ENCODE peak calls at places on chromosomes 13 and 19, in five cellular contexts. One of them, this sample, is unnamed.

GRCh38 chr19:55152017-55152416 is 3.0 kb upstream of the TNNT1 start:
- DNase-seq in ovary: no peak
- DNase-seq in tibial nerve: no peak
- DNase-seq in suprapubic skin: no peak
- DNase-seq in stomach: no peak
- DNase-seq in this sample: no peak

GRCh38 chr13:74070513-74070912 is 63.7 kb downstream of the KLF12 start:
- DNase-seq in suprapubic skin: no peak
- DNase-seq in ovary: no peak
- DNase-seq in tibial nerve: no peak
- DNase-seq in stomach: no peak
- DNase-seq in this sample: no peak

GRCh38 chr13:112719556-112719955 is 29.7 kb downstream of the ATP11A start:
- DNase-seq in tibial nerve: no peak
- DNase-seq in stomach: no peak
- DNase-seq in ovary: no peak
- DNase-seq in suprapubic skin: no peak
- DNase-seq in this sample: no peak

GRCh38 chr13:30856004-30856790 is 49.9 kb upstream of the MEDAG start:
- DNase-seq in ovary: no peak
- DNase-seq in tibial nerve: no peak
- DNase-seq in suprapubic skin: no peak
- DNase-seq in stomach: no peak
- DNase-seq in this sample: no peak

GRCh38 chr19:15612342-15612741 is 2.7 kb upstream of the CYP4F8 start:
- DNase-seq in tibial nerve: no peak
- DNase-seq in ovary: no peak
- DNase-seq in stomach: no peak
- DNase-seq in suprapubic skin: no peak
- DNase-seq in this sample: no peak

GRCh38 chr19:48837586-48838191 is 1.4 kb upstream of the HSD17B14 start:
- DNase-seq in tibial nerve: no peak
- DNase-seq in suprapubic skin: no peak
- DNase-seq in ovary: peak
- DNase-seq in stomach: no peak
- DNase-seq in this sample: no peak

GRCh38 chr13:75181906-75182305 is 300.1 kb downstream of the TBC1D4 start:
- DNase-seq in ovary: no peak
- DNase-seq in suprapubic skin: no peak
- DNase-seq in stomach: no peak
- DNase-seq in tibial nerve: no peak
- DNase-seq in this sample: no peak

GRCh38 chr19:13712767-13713201 is 51.5 kb upstream of the MRI1 start:
- DNase-seq in stomach: no peak
- DNase-seq in tibial nerve: no peak
- DNase-seq in ovary: no peak
- DNase-seq in suprapubic skin: no peak
- DNase-seq in this sample: no peak

GRCh38 chr19:56668676-56669075 is 2.9 kb downstream of the ZNF835 start:
- DNase-seq in tibial nerve: no peak
- DNase-seq in stomach: no peak
- DNase-seq in ovary: no peak
- DNase-seq in suprapubic skin: peak
- DNase-seq in this sample: no peak

GRCh38 chr13:98525852-98526512 is 50.9 kb downstream of the STK24 start:
- DNase-seq in stomach: no peak
- DNase-seq in suprapubic skin: no peak
- DNase-seq in tibial nerve: no peak
- DNase-seq in ovary: no peak
- DNase-seq in this sample: no peak

GRCh38 chr19:40524133-40524549 is 52.5 kb upstream of the SHKBP1 start:
- DNase-seq in stomach: no peak
- DNase-seq in tibial nerve: no peak
- DNase-seq in suprapubic skin: no peak
- DNase-seq in ovary: no peak
- DNase-seq in this sample: no peak

GRCh38 chr19:49590971-49591730 is at the start of gene PRR12:
- DNase-seq in tibial nerve: no peak
- DNase-seq in suprapubic skin: no peak
- DNase-seq in ovary: peak
- DNase-seq in stomach: peak
- DNase-seq in this sample: peak

GRCh38 chr19:10070730-10071446 is 15.2 kb upstream of the SHFL start:
- DNase-seq in tibial nerve: no peak
- DNase-seq in ovary: no peak
- DNase-seq in stomach: no peak
- DNase-seq in suprapubic skin: no peak
- DNase-seq in this sample: no peak

GRCh38 chr13:80083516-80084085 is 257.3 kb downstream of the SPRY2 start:
- DNase-seq in stomach: no peak
- DNase-seq in ovary: no peak
- DNase-seq in suprapubic skin: no peak
- DNase-seq in tibial nerve: no peak
- DNase-seq in this sample: no peak

GRCh38 chr19:4534836-4535658 is at the start of gene PLIN5:
- DNase-seq in stomach: peak
- DNase-seq in suprapubic skin: no peak
- DNase-seq in ovary: peak
- DNase-seq in tibial nerve: peak
- DNase-seq in this sample: peak

GRCh38 chr13:80339578-80339840 is 1.4 kb downstream of the SPRY2 start:
- DNase-seq in stomach: no peak
- DNase-seq in tibial nerve: no peak
- DNase-seq in ovary: no peak
- DNase-seq in suprapubic skin: no peak
- DNase-seq in this sample: no peak

GRCh38 chr19:16113727-16114126 is 2.0 kb downstream of the RAB8A start:
- DNase-seq in stomach: no peak
- DNase-seq in ovary: no peak
- DNase-seq in tibial nerve: no peak
- DNase-seq in suprapubic skin: no peak
- DNase-seq in this sample: no peak

GRCh38 chr13:23516706-23517105 is 53.5 kb upstream of the TNFRSF19 start:
- DNase-seq in stomach: no peak
- DNase-seq in tibial nerve: no peak
- DNase-seq in suprapubic skin: no peak
- DNase-seq in ovary: no peak
- DNase-seq in this sample: no peak

GRCh38 chr19:41218615-41219507 is at the start of gene AXL:
- DNase-seq in ovary: peak
- DNase-seq in stomach: peak
- DNase-seq in suprapubic skin: peak
- DNase-seq in tibial nerve: peak
- DNase-seq in this sample: peak

GRCh38 chr19:6616011-6616410 is 25.1 kb upstream of the CD70 start:
- DNase-seq in ovary: no peak
- DNase-seq in stomach: no peak
- DNase-seq in tibial nerve: no peak
- DNase-seq in suprapubic skin: no peak
- DNase-seq in this sample: no peak

GRCh38 chr13:30241537-30241936 is 65.8 kb downstream of the KATNAL1 start:
- DNase-seq in tibial nerve: peak
- DNase-seq in suprapubic skin: no peak
- DNase-seq in ovary: no peak
- DNase-seq in stomach: no peak
- DNase-seq in this sample: no peak

GRCh38 chr13:98155475-98156111 is 12.7 kb downstream of the FARP1 start:
- DNase-seq in stomach: no peak
- DNase-seq in suprapubic skin: no peak
- DNase-seq in ovary: no peak
- DNase-seq in tibial nerve: no peak
- DNase-seq in this sample: no peak

GRCh38 chr19:54517483-54517882 is 14.9 kb downstream of the LAIR2 start:
- DNase-seq in tibial nerve: peak
- DNase-seq in suprapubic skin: no peak
- DNase-seq in stomach: peak
- DNase-seq in ovary: no peak
- DNase-seq in this sample: no peak

GRCh38 chr13:39501711-39502324 is 101.2 kb downstream of the LHFPL6 start:
- DNase-seq in stomach: no peak
- DNase-seq in ovary: no peak
- DNase-seq in suprapubic skin: no peak
- DNase-seq in tibial nerve: no peak
- DNase-seq in this sample: peak

GRCh38 chr13:40069173-40070044 is 413.9 kb downstream of the COG6 start:
- DNase-seq in tibial nerve: peak
- DNase-seq in ovary: peak
- DNase-seq in stomach: peak
- DNase-seq in suprapubic skin: no peak
- DNase-seq in this sample: peak

GRCh38 chr13:93991569-93991968 is 487.9 kb downstream of the DCT start:
- DNase-seq in suprapubic skin: no peak
- DNase-seq in stomach: no peak
- DNase-seq in ovary: no peak
- DNase-seq in tibial nerve: no peak
- DNase-seq in this sample: no peak

DNA sequence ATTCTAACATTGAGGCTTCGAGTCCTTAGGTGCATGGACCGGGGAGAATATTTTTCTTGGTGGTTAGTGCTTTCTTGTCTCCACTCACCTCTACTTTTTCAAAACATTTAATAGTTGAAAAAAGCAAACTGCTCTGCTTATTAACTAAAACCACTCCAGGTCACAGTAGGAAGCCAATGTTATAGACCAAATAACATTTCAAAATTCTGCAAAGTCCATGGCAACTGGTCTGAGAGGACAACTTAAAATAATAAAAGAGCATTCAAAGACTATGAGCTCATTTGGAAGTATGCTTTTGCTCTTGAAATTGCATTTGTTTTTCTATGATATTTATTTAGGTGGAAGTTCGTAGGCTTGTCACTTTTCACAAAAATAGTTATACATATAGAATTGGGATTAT is 483.0 kb downstream of the DCT start:
- DNase-seq in stomach: no peak
- DNase-seq in tibial nerve: no peak
- DNase-seq in suprapubic skin: no peak
- DNase-seq in ovary: no peak
- DNase-seq in this sample: no peak
- H3K4me3 ChIP-seq in stomach: no peak
- H3K4me3 ChIP-seq in tibial nerve: no peak
- H3K4me3 ChIP-seq in suprapubic skin: no peak
- H3K4me3 ChIP-seq in ovary: no peak
- H3K4me3 ChIP-seq in this sample: no peak

GRCh38 chr19:11737964-11738745 is 591 bp downstream of the ZNF823 start:
- DNase-seq in tibial nerve: no peak
- DNase-seq in stomach: peak
- DNase-seq in suprapubic skin: peak
- DNase-seq in ovary: peak
- DNase-seq in this sample: peak

GRCh38 chr19:11735375-11735774 is 3.4 kb downstream of the ZNF823 start:
- DNase-seq in tibial nerve: no peak
- DNase-seq in suprapubic skin: no peak
- DNase-seq in ovary: no peak
- DNase-seq in stomach: no peak
- DNase-seq in this sample: no peak

GRCh38 chr19:11736696-11737095 is 2.0 kb downstream of the ZNF823 start:
- DNase-seq in suprapubic skin: no peak
- DNase-seq in stomach: no peak
- DNase-seq in ovary: no peak
- DNase-seq in tibial nerve: no peak
- DNase-seq in this sample: no peak

DNA sequence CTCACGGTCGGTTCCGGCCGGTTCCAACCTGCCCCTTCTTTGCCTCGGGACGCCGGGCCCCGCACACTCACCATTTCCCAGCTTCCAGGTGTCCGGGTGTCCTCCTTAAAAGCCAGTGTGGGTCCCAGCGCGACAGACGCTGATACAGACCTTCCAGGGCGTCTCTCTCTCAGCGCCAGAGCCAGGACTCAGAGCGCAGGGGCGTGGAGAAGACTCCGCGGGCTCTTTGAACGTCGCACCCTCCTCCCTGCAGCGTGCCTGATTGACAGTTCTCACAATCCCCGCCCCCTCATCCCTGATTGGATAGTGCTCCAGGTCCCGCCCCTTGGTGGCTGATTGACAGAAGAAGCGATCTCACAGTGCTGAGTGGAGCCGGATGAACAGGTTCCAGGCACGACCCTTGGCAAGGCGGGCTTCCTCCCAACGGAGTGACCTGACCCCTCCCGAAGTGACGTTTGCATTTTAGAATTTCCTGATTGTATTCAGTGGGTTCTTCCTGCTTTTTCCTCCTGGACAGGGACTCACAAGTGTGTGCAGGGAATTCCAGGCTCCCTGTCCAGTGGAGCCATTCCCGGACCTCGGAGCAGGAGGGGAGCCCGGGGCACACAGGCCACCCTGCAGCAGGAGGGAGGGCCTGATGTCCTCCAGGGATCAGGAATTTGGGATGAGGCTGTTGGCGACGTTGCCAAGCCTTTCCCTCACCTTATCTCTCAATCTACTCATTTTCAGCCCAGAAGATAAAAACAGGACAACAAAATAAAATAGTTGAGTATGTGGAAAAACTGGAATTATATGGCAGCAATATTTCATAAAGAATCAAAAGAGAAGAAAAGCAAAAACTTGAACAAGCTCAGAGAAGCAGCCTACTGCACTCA is at the start of gene ZNF823:
- DNase-seq in ovary: peak
- DNase-seq in suprapubic skin: peak
- DNase-seq in tibial nerve: peak
- DNase-seq in stomach: peak
- DNase-seq in this sample: peak
- TF ChIP-seq EP300 in ovary: no peak
- TF ChIP-seq EP300 in suprapubic skin: no peak
- TF ChIP-seq EP300 in tibial nerve: peak
- TF ChIP-seq EP300 in stomach: no peak
- TF ChIP-seq EP300 in this sample: no peak

GRCh38 chr19:43983912-43984686 is at the start of gene ZNF155:
- DNase-seq in stomach: peak
- DNase-seq in suprapubic skin: peak
- DNase-seq in ovary: peak
- DNase-seq in tibial nerve: peak
- DNase-seq in this sample: peak

GRCh38 chr19:43984687-43985000 is 656 bp downstream of the ZNF155 start:
- DNase-seq in suprapubic skin: no peak
- DNase-seq in ovary: no peak
- DNase-seq in tibial nerve: no peak
- DNase-seq in stomach: no peak
- DNase-seq in this sample: no peak

GRCh38 chr19:43983544-43983911 is 460 bp upstream of the ZNF155 start:
- DNase-seq in suprapubic skin: no peak
- DNase-seq in tibial nerve: no peak
- DNase-seq in stomach: no peak
- DNase-seq in ovary: no peak
- DNase-seq in this sample: no peak
- H3K4me3 ChIP-seq in suprapubic skin: peak
- H3K4me3 ChIP-seq in tibial nerve: peak
- H3K4me3 ChIP-seq in stomach: peak
- H3K4me3 ChIP-seq in ovary: peak
- H3K4me3 ChIP-seq in this sample: peak

GRCh38 chr13:61470801-61471200 is 55.2 kb upstream of the PCDH20 start:
- DNase-seq in stomach: no peak
- DNase-seq in suprapubic skin: no peak
- DNase-seq in tibial nerve: no peak
- DNase-seq in ovary: no peak
- DNase-seq in this sample: no peak
- TF ChIP-seq EP300 in stomach: no peak
- TF ChIP-seq EP300 in suprapubic skin: no peak
- TF ChIP-seq EP300 in tibial nerve: no peak
- TF ChIP-seq EP300 in ovary: no peak
- TF ChIP-seq EP300 in this sample: no peak

GRCh38 chr19:18119243-18120105 is 21.9 kb downstream of the MAST3 start:
- DNase-seq in stomach: no peak
- DNase-seq in suprapubic skin: no peak
- DNase-seq in tibial nerve: no peak
- DNase-seq in ovary: no peak
- DNase-seq in this sample: no peak
- H3K4me3 ChIP-seq in stomach: peak
- H3K4me3 ChIP-seq in suprapubic skin: peak
- H3K4me3 ChIP-seq in tibial nerve: no peak
- H3K4me3 ChIP-seq in ovary: no peak
- H3K4me3 ChIP-seq in this sample: peak